ENCODE peak calls at places on chromosomes 13 and 19, in nine cellular contexts. One of them, this sample, is unnamed.

GRCh38 chr13:50244913-50245574 is 229.8 kb downstream of the KCNRG start:
- DNase-seq in ovary: no peak
- DNase-seq in endothelial cell of umbilical vein: peak; percentile 90
- DNase-seq in CD8-positive, alpha-beta T cell: peak; percentile 19
- DNase-seq in choroid plexus epithelial cell: peak; percentile 88
- DNase-seq in lung: peak; percentile 50
- DNase-seq in activated CD8-positive, alpha-beta T cell treated with anti-CD3 and anti-CD28 coated beads for 36 hours: peak; percentile 87
- DNase-seq in brain microvascular endothelial cell: peak; percentile 91
- DNase-seq in hepatocyte: peak; percentile 77
- DNase-seq in this sample: peak; percentile 36

GRCh38 chr19:58350871-58351557 is 2.3 kb downstream of the A1BG start:
- DNase-seq in ovary: no peak
- DNase-seq in endothelial cell of umbilical vein: no peak
- DNase-seq in CD8-positive, alpha-beta T cell: no peak
- DNase-seq in choroid plexus epithelial cell: no peak
- DNase-seq in lung: no peak
- DNase-seq in activated CD8-positive, alpha-beta T cell treated with anti-CD3 and anti-CD28 coated beads for 36 hours: no peak
- DNase-seq in brain microvascular endothelial cell: no peak
- DNase-seq in hepatocyte: no peak
- DNase-seq in this sample: no peak

GRCh38 chr13:30898721-30899188 is 7.3 kb upstream of the MEDAG start:
- DNase-seq in ovary: no peak
- DNase-seq in endothelial cell of umbilical vein: peak; percentile 99
- DNase-seq in CD8-positive, alpha-beta T cell: no peak
- DNase-seq in choroid plexus epithelial cell: peak; percentile 99
- DNase-seq in lung: no peak
- DNase-seq in activated CD8-positive, alpha-beta T cell treated with anti-CD3 and anti-CD28 coated beads for 36 hours: peak; percentile 16
- DNase-seq in brain microvascular endothelial cell: peak; percentile 99
- DNase-seq in hepatocyte: peak; percentile 66
- DNase-seq in this sample: no peak

GRCh38 chr19:20067898-20068297 is 9.9 kb upstream of the ZNF90 start:
- DNase-seq in ovary: no peak
- DNase-seq in endothelial cell of umbilical vein: no peak
- DNase-seq in CD8-positive, alpha-beta T cell: no peak
- DNase-seq in choroid plexus epithelial cell: no peak
- DNase-seq in lung: peak; percentile 34
- DNase-seq in activated CD8-positive, alpha-beta T cell treated with anti-CD3 and anti-CD28 coated beads for 36 hours: no peak
- DNase-seq in brain microvascular endothelial cell: no peak
- DNase-seq in hepatocyte: no peak
- DNase-seq in this sample: no peak

GRCh38 chr13:114026128-114026880 is 52.4 kb upstream of the C13orf46 start:
- DNase-seq in ovary: no peak
- DNase-seq in endothelial cell of umbilical vein: no peak
- DNase-seq in CD8-positive, alpha-beta T cell: no peak
- DNase-seq in choroid plexus epithelial cell: no peak
- DNase-seq in lung: no peak
- DNase-seq in activated CD8-positive, alpha-beta T cell treated with anti-CD3 and anti-CD28 coated beads for 36 hours: no peak
- DNase-seq in brain microvascular endothelial cell: no peak
- DNase-seq in hepatocyte: no peak
- DNase-seq in this sample: no peak

GRCh38 chr13:101942038-101942437 is 459.8 kb downstream of the FGF14 start:
- DNase-seq in ovary: no peak
- DNase-seq in endothelial cell of umbilical vein: peak; percentile 28
- DNase-seq in CD8-positive, alpha-beta T cell: no peak
- DNase-seq in choroid plexus epithelial cell: peak; percentile 85
- DNase-seq in lung: no peak
- DNase-seq in activated CD8-positive, alpha-beta T cell treated with anti-CD3 and anti-CD28 coated beads for 36 hours: peak; percentile 21
- DNase-seq in brain microvascular endothelial cell: peak; percentile 43
- DNase-seq in hepatocyte: peak; percentile 56
- DNase-seq in this sample: no peak

GRCh38 chr13:107956889-107957288 is 258.4 kb downstream of the LIG4 start:
- DNase-seq in ovary: no peak
- DNase-seq in endothelial cell of umbilical vein: no peak
- DNase-seq in CD8-positive, alpha-beta T cell: no peak
- DNase-seq in choroid plexus epithelial cell: no peak
- DNase-seq in lung: no peak
- DNase-seq in activated CD8-positive, alpha-beta T cell treated with anti-CD3 and anti-CD28 coated beads for 36 hours: no peak
- DNase-seq in brain microvascular endothelial cell: no peak
- DNase-seq in hepatocyte: no peak
- DNase-seq in this sample: no peak

GRCh38 chr19:41872384-41872774 is 4.7 kb upstream of the CD79A start:
- DNase-seq in ovary: no peak
- DNase-seq in endothelial cell of umbilical vein: no peak
- DNase-seq in CD8-positive, alpha-beta T cell: peak; percentile 8
- DNase-seq in choroid plexus epithelial cell: no peak
- DNase-seq in lung: no peak
- DNase-seq in activated CD8-positive, alpha-beta T cell treated with anti-CD3 and anti-CD28 coated beads for 36 hours: peak; percentile 7
- DNase-seq in brain microvascular endothelial cell: no peak
- DNase-seq in hepatocyte: no peak
- DNase-seq in this sample: no peak

DNA sequence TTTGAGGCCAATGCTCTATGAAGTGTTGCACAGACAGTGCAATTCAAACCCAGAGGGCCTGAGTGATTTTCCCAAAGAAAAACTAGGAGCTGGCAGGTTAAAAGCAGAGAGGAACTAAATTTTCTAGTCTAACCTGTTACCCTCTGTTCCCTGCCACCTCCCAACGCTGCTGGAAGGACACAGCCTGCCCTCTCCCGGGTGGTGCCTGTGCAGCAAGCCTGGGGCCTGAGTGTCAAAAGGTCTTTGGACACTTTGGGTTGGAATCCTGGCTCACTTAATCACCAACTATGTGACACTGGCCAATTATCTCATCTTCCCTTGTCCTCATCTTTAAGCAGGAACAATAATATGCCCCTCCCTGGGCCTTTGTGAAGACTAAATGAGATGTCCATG is 58.3 kb upstream of the WASF3 start:
- DNase-seq in ovary: no peak
- DNase-seq in endothelial cell of umbilical vein: no peak
- DNase-seq in CD8-positive, alpha-beta T cell: no peak
- DNase-seq in choroid plexus epithelial cell: no peak
- DNase-seq in lung: no peak
- DNase-seq in activated CD8-positive, alpha-beta T cell treated with anti-CD3 and anti-CD28 coated beads for 36 hours: no peak
- DNase-seq in brain microvascular endothelial cell: no peak
- DNase-seq in hepatocyte: no peak
- DNase-seq in this sample: no peak
- TF ChIP-seq CTCF in ovary: no peak
- TF ChIP-seq CTCF in endothelial cell of umbilical vein: no peak
- TF ChIP-seq CTCF in CD8-positive, alpha-beta T cell: no peak
- TF ChIP-seq CTCF in choroid plexus epithelial cell: no peak
- TF ChIP-seq CTCF in lung: no peak
- TF ChIP-seq CTCF in activated CD8-positive, alpha-beta T cell treated with anti-CD3 and anti-CD28 coated beads for 36 hours: no peak
- TF ChIP-seq CTCF in brain microvascular endothelial cell: peak; percentile 3
- TF ChIP-seq CTCF in hepatocyte: no peak
- TF ChIP-seq CTCF in this sample: no peak

DNA sequence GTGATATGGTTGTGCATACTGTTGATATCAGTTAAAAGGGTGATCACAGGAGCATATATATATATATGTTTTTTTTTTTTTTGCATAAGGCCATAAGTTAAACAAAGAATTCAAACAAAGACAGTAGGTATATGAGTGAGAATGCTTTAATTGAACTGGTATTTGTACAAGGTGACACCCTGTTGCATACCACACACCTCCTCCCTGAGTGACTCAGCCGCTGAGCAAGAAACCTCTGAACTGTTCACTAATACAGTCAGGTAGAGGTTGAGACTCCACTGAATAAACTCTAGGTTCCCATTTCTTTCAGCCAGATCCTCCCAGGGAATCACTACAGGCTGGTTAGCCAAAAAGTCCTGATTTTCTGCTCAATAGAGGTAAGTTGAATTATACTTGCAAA is at the start of gene SCEL:
- DNase-seq in ovary: no peak
- DNase-seq in endothelial cell of umbilical vein: no peak
- DNase-seq in CD8-positive, alpha-beta T cell: no peak
- DNase-seq in choroid plexus epithelial cell: no peak
- DNase-seq in lung: no peak
- DNase-seq in activated CD8-positive, alpha-beta T cell treated with anti-CD3 and anti-CD28 coated beads for 36 hours: no peak
- DNase-seq in brain microvascular endothelial cell: no peak
- DNase-seq in hepatocyte: peak; percentile 35
- DNase-seq in this sample: no peak
- TF ChIP-seq CTCF in ovary: no peak
- TF ChIP-seq CTCF in endothelial cell of umbilical vein: no peak
- TF ChIP-seq CTCF in CD8-positive, alpha-beta T cell: no peak
- TF ChIP-seq CTCF in choroid plexus epithelial cell: no peak
- TF ChIP-seq CTCF in lung: no peak
- TF ChIP-seq CTCF in activated CD8-positive, alpha-beta T cell treated with anti-CD3 and anti-CD28 coated beads for 36 hours: no peak
- TF ChIP-seq CTCF in brain microvascular endothelial cell: no peak
- TF ChIP-seq CTCF in hepatocyte: no peak
- TF ChIP-seq CTCF in this sample: no peak

DNA sequence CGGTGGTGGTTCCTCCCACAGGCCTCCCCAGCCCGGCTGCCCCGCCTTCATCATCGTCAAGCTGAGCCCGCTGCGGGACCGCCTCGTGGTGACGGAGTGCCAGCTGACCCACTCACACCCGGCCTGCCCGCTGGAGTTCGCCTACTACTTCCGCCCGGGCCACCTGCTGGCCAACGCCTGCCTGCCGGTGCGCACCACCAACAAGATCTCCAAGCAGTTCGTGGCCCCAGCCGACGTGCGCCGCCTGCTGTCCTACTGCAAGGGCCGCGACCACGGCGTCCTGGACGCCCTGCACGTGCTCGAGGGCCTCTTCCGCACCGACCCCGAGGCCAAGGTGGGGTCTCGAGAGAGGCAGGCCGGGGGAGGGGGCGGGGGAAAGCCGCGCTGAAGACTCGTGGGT is 12.0 kb downstream of the ZSWIM9 start:
- DNase-seq in ovary: no peak
- DNase-seq in endothelial cell of umbilical vein: no peak
- DNase-seq in CD8-positive, alpha-beta T cell: no peak
- DNase-seq in choroid plexus epithelial cell: no peak
- DNase-seq in lung: no peak
- DNase-seq in activated CD8-positive, alpha-beta T cell treated with anti-CD3 and anti-CD28 coated beads for 36 hours: no peak
- DNase-seq in brain microvascular endothelial cell: no peak
- DNase-seq in hepatocyte: no peak
- DNase-seq in this sample: no peak
- TF ChIP-seq CTCF in ovary: no peak
- TF ChIP-seq CTCF in endothelial cell of umbilical vein: no peak
- TF ChIP-seq CTCF in CD8-positive, alpha-beta T cell: no peak
- TF ChIP-seq CTCF in choroid plexus epithelial cell: peak; percentile 13
- TF ChIP-seq CTCF in lung: no peak
- TF ChIP-seq CTCF in activated CD8-positive, alpha-beta T cell treated with anti-CD3 and anti-CD28 coated beads for 36 hours: no peak
- TF ChIP-seq CTCF in brain microvascular endothelial cell: no peak
- TF ChIP-seq CTCF in hepatocyte: no peak
- TF ChIP-seq CTCF in this sample: no peak

DNA sequence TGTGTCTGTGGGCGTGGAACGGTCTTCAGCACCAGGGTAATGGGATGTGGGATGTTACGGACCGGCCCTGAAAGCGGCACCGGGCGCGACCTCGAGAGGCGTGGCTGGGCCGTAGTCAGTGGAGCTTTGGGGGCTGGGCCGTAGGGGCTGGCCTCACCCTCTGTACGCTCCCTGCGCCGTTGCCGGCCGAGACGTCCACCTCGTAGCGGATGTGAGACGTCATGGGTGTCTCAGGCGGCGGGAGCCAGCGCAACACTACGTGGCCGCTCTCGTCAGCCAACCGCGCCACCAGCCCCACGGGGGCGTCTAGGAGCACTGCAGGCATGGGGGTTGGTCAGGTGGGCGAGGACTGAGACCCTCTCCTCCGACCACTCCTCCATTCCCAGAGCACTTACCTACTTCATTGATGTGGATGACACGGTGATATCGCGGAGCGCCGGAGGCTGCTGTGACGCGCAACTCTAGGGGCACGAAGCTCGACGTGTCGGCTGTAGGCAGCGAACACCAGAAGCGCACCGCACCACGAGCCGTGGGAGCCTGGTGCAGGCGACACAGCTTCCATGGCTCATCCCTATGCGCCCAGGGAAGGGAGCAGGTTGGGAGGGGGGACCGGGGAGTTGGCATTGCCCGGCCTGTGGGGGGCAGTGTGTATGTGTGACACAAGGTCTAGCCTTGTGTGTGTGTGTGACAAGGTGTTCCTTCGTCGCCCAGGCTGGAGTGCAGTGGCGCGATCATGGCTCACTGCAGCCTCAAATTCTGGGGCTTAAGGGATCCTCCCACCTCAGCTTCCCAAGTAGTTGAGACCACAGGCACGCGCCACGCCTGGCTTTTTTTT is 2.4 kb downstream of the EPOR start:
- DNase-seq in ovary: no peak
- DNase-seq in endothelial cell of umbilical vein: peak; percentile 81
- DNase-seq in CD8-positive, alpha-beta T cell: peak; percentile 88
- DNase-seq in choroid plexus epithelial cell: peak; percentile 79
- DNase-seq in lung: peak; percentile 55
- DNase-seq in activated CD8-positive, alpha-beta T cell treated with anti-CD3 and anti-CD28 coated beads for 36 hours: peak; percentile 95
- DNase-seq in brain microvascular endothelial cell: peak; percentile 81
- DNase-seq in hepatocyte: peak; percentile 77
- DNase-seq in this sample: peak; percentile 90
- TF ChIP-seq CTCF in ovary: peak; percentile 26
- TF ChIP-seq CTCF in endothelial cell of umbilical vein: peak; percentile 33
- TF ChIP-seq CTCF in CD8-positive, alpha-beta T cell: no peak
- TF ChIP-seq CTCF in choroid plexus epithelial cell: peak; percentile 20
- TF ChIP-seq CTCF in lung: no peak
- TF ChIP-seq CTCF in activated CD8-positive, alpha-beta T cell treated with anti-CD3 and anti-CD28 coated beads for 36 hours: no peak
- TF ChIP-seq CTCF in brain microvascular endothelial cell: peak; percentile 29
- TF ChIP-seq CTCF in hepatocyte: peak; percentile 21
- TF ChIP-seq CTCF in this sample: peak; percentile 51

GRCh38 chr19:39031368-39032163 is 783 bp downstream of the FBXO27 start:
- DNase-seq in ovary: peak; percentile 92
- DNase-seq in endothelial cell of umbilical vein: peak; percentile 51
- DNase-seq in CD8-positive, alpha-beta T cell: peak; percentile 69
- DNase-seq in choroid plexus epithelial cell: peak; percentile 81
- DNase-seq in lung: peak; percentile 96
- DNase-seq in activated CD8-positive, alpha-beta T cell treated with anti-CD3 and anti-CD28 coated beads for 36 hours: peak; percentile 94
- DNase-seq in brain microvascular endothelial cell: peak; percentile 40
- DNase-seq in hepatocyte: peak; percentile 98
- DNase-seq in this sample: peak; percentile 94
- TF ChIP-seq CTCF in ovary: no peak
- TF ChIP-seq CTCF in endothelial cell of umbilical vein: no peak
- TF ChIP-seq CTCF in CD8-positive, alpha-beta T cell: no peak
- TF ChIP-seq CTCF in choroid plexus epithelial cell: no peak
- TF ChIP-seq CTCF in lung: no peak
- TF ChIP-seq CTCF in activated CD8-positive, alpha-beta T cell treated with anti-CD3 and anti-CD28 coated beads for 36 hours: no peak
- TF ChIP-seq CTCF in brain microvascular endothelial cell: no peak
- TF ChIP-seq CTCF in hepatocyte: no peak
- TF ChIP-seq CTCF in this sample: no peak

GRCh38 chr19:38265213-38265861 is 964 bp downstream of the SPINT2 start:
- DNase-seq in ovary: no peak
- DNase-seq in endothelial cell of umbilical vein: no peak
- DNase-seq in CD8-positive, alpha-beta T cell: no peak
- DNase-seq in choroid plexus epithelial cell: peak; percentile 50
- DNase-seq in lung: peak; percentile 41
- DNase-seq in activated CD8-positive, alpha-beta T cell treated with anti-CD3 and anti-CD28 coated beads for 36 hours: no peak
- DNase-seq in brain microvascular endothelial cell: no peak
- DNase-seq in hepatocyte: peak; percentile 48
- DNase-seq in this sample: no peak
- TF ChIP-seq CTCF in ovary: no peak
- TF ChIP-seq CTCF in endothelial cell of umbilical vein: no peak
- TF ChIP-seq CTCF in CD8-positive, alpha-beta T cell: no peak
- TF ChIP-seq CTCF in choroid plexus epithelial cell: no peak
- TF ChIP-seq CTCF in lung: no peak
- TF ChIP-seq CTCF in activated CD8-positive, alpha-beta T cell treated with anti-CD3 and anti-CD28 coated beads for 36 hours: no peak
- TF ChIP-seq CTCF in brain microvascular endothelial cell: no peak
- TF ChIP-seq CTCF in hepatocyte: no peak
- TF ChIP-seq CTCF in this sample: no peak

GRCh38 chr19:56146904-56147303 is 5.8 kb downstream of the ZNF444 start:
- DNase-seq in ovary: no peak
- DNase-seq in endothelial cell of umbilical vein: no peak
- DNase-seq in CD8-positive, alpha-beta T cell: no peak
- DNase-seq in choroid plexus epithelial cell: no peak
- DNase-seq in lung: no peak
- DNase-seq in activated CD8-positive, alpha-beta T cell treated with anti-CD3 and anti-CD28 coated beads for 36 hours: no peak
- DNase-seq in brain microvascular endothelial cell: no peak
- DNase-seq in hepatocyte: no peak
- DNase-seq in this sample: no peak
- TF ChIP-seq CTCF in ovary: no peak
- TF ChIP-seq CTCF in endothelial cell of umbilical vein: no peak
- TF ChIP-seq CTCF in CD8-positive, alpha-beta T cell: no peak
- TF ChIP-seq CTCF in choroid plexus epithelial cell: no peak
- TF ChIP-seq CTCF in lung: no peak
- TF ChIP-seq CTCF in activated CD8-positive, alpha-beta T cell treated with anti-CD3 and anti-CD28 coated beads for 36 hours: no peak
- TF ChIP-seq CTCF in brain microvascular endothelial cell: no peak
- TF ChIP-seq CTCF in hepatocyte: no peak
- TF ChIP-seq CTCF in this sample: no peak

This sample was measured in GM13977.